ENCODE peak calls at places on chromosomes 1 and 21, in eight cellular contexts. P, U, B, N, S, A, C and T are unnamed samples.

GRCh38 chr1:20981903-20982695 is 194.6 kb downstream of the EIF4G3 start:
- DNase-seq in P (no peak), U (no peak), B (peak), N (peak), S (no peak), A (no peak), C (no peak), T (no peak)

GRCh38 chr21:31173881-31174555 is 135.7 kb upstream of the KRTAP19-8 start:
- DNase-seq in P (no peak), U (no peak), B (no peak), N (peak), S (peak), A (peak), C (peak), T (peak)

GRCh38 chr21:39451332-39452206 is at the start of gene SH3BGR:
- DNase-seq in P (peak), U (no peak), B (peak), N (no peak), S (no peak), A (no peak), C (no peak), T (no peak)

GRCh38 chr1:40939320-40940059 is 40.0 kb upstream of the CTPS1 start:
- DNase-seq in P (no peak), U (peak), B (no peak), N (peak), S (no peak), A (no peak), C (no peak), T (no peak)

GRCh38 chr1:56098956-56099355 is 480.4 kb downstream of the PLPP3 start:
- DNase-seq in P (no peak), U (no peak), B (no peak), N (peak), S (no peak), A (no peak), C (no peak), T (no peak)

GRCh38 chr1:4346141-4346540 is 308.3 kb upstream of the AJAP1 start:
- DNase-seq in P (no peak), U (no peak), B (no peak), N (no peak), S (no peak), A (no peak), C (no peak), T (no peak)

GRCh38 chr21:31671146-31671716 is 11.7 kb downstream of the SOD1 start:
- DNase-seq in P (no peak), U (no peak), B (no peak), N (no peak), S (no peak), A (no peak), C (no peak), T (no peak)

GRCh38 chr1:177256153-177256814 is 85.5 kb downstream of the BRINP2 start:
- DNase-seq in P (no peak), U (no peak), B (peak), N (peak), S (peak), A (peak), C (no peak), T (no peak)

GRCh38 chr1:177246710-177247588 is 76.2 kb downstream of the BRINP2 start:
- DNase-seq in P (no peak), U (no peak), B (no peak), N (no peak), S (no peak), A (no peak), C (no peak), T (no peak)

GRCh38 chr1:168301664-168302320 is 21.1 kb downstream of the TBX19 start:
- DNase-seq in P (no peak), U (no peak), B (peak), N (peak), S (no peak), A (no peak), C (no peak), T (no peak)

GRCh38 chr1:110888641-110889040 is 15.7 kb downstream of the CD53 start:
- DNase-seq in P (no peak), U (no peak), B (no peak), N (no peak), S (no peak), A (no peak), C (no peak), T (no peak)

GRCh38 chr1:4654764-4655673 is 610 bp downstream of the AJAP1 start:
- DNase-seq in P (peak), U (no peak), B (no peak), N (peak), S (no peak), A (no peak), C (no peak), T (no peak)